ENCODE peak calls at places on chromosomes 4 and X, in five cellular contexts. One of them, this sample, is unnamed.
A peak's percentile ranks its signal among the peaks of the same experiment; 100 is the strongest.

GRCh38 chr4:181194096-181194495 is 1049.1 kb upstream of the TENM3 start:
- DNase-seq in IMR-90: peak; percentile 1
- DNase-seq in endothelial cell of umbilical vein: no peak
- DNase-seq in spleen: no peak
- DNase-seq in lower leg skin: no peak
- DNase-seq in this sample: no peak

GRCh38 chrX:84168095-84168494 is 19.9 kb downstream of the RPS6KA6 start:
- DNase-seq in spleen: no peak
- DNase-seq in IMR-90: peak; percentile 53
- DNase-seq in lower leg skin: no peak
- DNase-seq in endothelial cell of umbilical vein: peak; percentile 23
- DNase-seq in this sample: no peak

GRCh38 chr4:125703443-125703842 is 388.7 kb downstream of the FAT4 start:
- DNase-seq in endothelial cell of umbilical vein: peak; percentile 75
- DNase-seq in IMR-90: peak; percentile 61
- DNase-seq in lower leg skin: no peak
- DNase-seq in spleen: no peak
- DNase-seq in this sample: no peak

GRCh38 chrX:28273751-28274150 is 292.5 kb upstream of the DCAF8L1 start:
- DNase-seq in endothelial cell of umbilical vein: peak; percentile 77
- DNase-seq in lower leg skin: no peak
- DNase-seq in spleen: no peak
- DNase-seq in IMR-90: no peak
- DNase-seq in this sample: no peak

GRCh38 chr4:53043900-53044650 is 182.0 kb downstream of the RASL11B start:
- DNase-seq in spleen: no peak
- DNase-seq in IMR-90: no peak
- DNase-seq in lower leg skin: no peak
- DNase-seq in endothelial cell of umbilical vein: no peak
- DNase-seq in this sample: no peak

GRCh38 chr4:121679267-121679666 is 17.5 kb downstream of the ANXA5 start:
- DNase-seq in lower leg skin: no peak
- DNase-seq in spleen: no peak
- DNase-seq in endothelial cell of umbilical vein: no peak
- DNase-seq in IMR-90: no peak
- DNase-seq in this sample: no peak

GRCh38 chrX:40539214-40540142 is 41.3 kb upstream of the ATP6AP2 start:
- DNase-seq in IMR-90: peak; percentile 71
- DNase-seq in lower leg skin: peak; percentile 30
- DNase-seq in endothelial cell of umbilical vein: no peak
- DNase-seq in spleen: peak; percentile 86
- DNase-seq in this sample: peak; percentile 82

GRCh38 chr4:566035-566434 is 10.1 kb downstream of the TMEM271 start:
- DNase-seq in endothelial cell of umbilical vein: no peak
- DNase-seq in IMR-90: no peak
- DNase-seq in lower leg skin: no peak
- DNase-seq in spleen: no peak
- DNase-seq in this sample: no peak

GRCh38 chr4:28518781-28519180 is 1658.1 kb downstream of the STIM2 start:
- DNase-seq in spleen: no peak
- DNase-seq in endothelial cell of umbilical vein: no peak
- DNase-seq in lower leg skin: no peak
- DNase-seq in IMR-90: peak; percentile 76
- DNase-seq in this sample: no peak

GRCh38 chr4:89024051-89024675 is 32.8 kb downstream of the FAM13A start:
- DNase-seq in endothelial cell of umbilical vein: peak; percentile 78
- DNase-seq in lower leg skin: peak; percentile 69
- DNase-seq in spleen: no peak
- DNase-seq in IMR-90: peak; percentile 81
- DNase-seq in this sample: peak; percentile 89

GRCh38 chr4:121192500-121192899 is 28.4 kb upstream of the TNIP3 start:
- DNase-seq in spleen: no peak
- DNase-seq in endothelial cell of umbilical vein: peak; percentile 31
- DNase-seq in lower leg skin: no peak
- DNase-seq in IMR-90: peak; percentile 48
- DNase-seq in this sample: peak; percentile 9

GRCh38 chrX:24427747-24428019 is 37.4 kb upstream of the PDK3 start:
- DNase-seq in lower leg skin: peak; percentile 13
- DNase-seq in spleen: no peak
- DNase-seq in IMR-90: no peak
- DNase-seq in endothelial cell of umbilical vein: no peak
- DNase-seq in this sample: no peak

GRCh38 chrX:103254171-103254824 is 657 bp downstream of the TCEAL8 start:
- DNase-seq in lower leg skin: peak; percentile 19
- DNase-seq in spleen: peak; percentile 86
- DNase-seq in IMR-90: peak; percentile 23
- DNase-seq in endothelial cell of umbilical vein: peak; percentile 49
- DNase-seq in this sample: peak; percentile 13

GRCh38 chr4:32824321-32824720 is 2104.2 kb downstream of the PCDH7 start:
- DNase-seq in spleen: no peak
- DNase-seq in endothelial cell of umbilical vein: no peak
- DNase-seq in IMR-90: no peak
- DNase-seq in lower leg skin: no peak
- DNase-seq in this sample: no peak

GRCh38 chr4:77430847-77431246 is 174.8 kb upstream of the CXCL13 start:
- DNase-seq in lower leg skin: no peak
- DNase-seq in IMR-90: no peak
- DNase-seq in spleen: no peak
- DNase-seq in endothelial cell of umbilical vein: no peak
- DNase-seq in this sample: no peak

GRCh38 chr4:167713756-167714155 is 378.6 kb upstream of the ANXA10 start:
- DNase-seq in lower leg skin: no peak
- DNase-seq in spleen: no peak
- DNase-seq in endothelial cell of umbilical vein: no peak
- DNase-seq in IMR-90: no peak
- DNase-seq in this sample: no peak

DNA sequence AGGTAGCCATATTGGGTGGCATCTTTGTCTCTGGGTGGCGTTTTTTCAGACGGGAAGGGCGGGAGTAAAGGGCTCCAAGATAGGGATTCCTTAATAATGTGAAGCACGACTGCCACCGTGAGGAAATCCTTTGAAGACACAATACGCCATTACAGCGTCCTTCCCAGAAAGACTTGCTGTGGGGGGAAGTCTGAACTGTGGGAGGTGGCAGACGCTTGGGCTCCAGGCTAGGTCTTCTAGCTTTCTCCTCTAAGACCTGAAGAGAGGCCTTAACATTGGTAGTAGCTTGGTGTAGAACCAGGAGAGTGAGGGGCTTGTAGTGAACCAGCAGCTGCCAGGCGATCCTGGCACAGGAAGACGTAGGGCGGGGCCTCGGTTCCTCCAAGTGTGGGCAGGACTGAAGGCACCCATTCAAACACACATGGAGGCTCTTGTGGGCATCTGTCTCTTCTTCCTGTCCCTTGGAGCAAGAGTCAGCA is 197.3 kb downstream of the OR13H1 start:
- DNase-seq in IMR-90: peak; percentile 81
- DNase-seq in lower leg skin: no peak
- DNase-seq in endothelial cell of umbilical vein: no peak
- DNase-seq in spleen: peak; percentile 89
- DNase-seq in this sample: no peak
- TF ChIP-seq POLR2A in IMR-90: no peak
- TF ChIP-seq POLR2A in lower leg skin: no peak
- TF ChIP-seq POLR2A in endothelial cell of umbilical vein: no peak
- TF ChIP-seq POLR2A in spleen: no peak
- TF ChIP-seq POLR2A in this sample: no peak

DNA sequence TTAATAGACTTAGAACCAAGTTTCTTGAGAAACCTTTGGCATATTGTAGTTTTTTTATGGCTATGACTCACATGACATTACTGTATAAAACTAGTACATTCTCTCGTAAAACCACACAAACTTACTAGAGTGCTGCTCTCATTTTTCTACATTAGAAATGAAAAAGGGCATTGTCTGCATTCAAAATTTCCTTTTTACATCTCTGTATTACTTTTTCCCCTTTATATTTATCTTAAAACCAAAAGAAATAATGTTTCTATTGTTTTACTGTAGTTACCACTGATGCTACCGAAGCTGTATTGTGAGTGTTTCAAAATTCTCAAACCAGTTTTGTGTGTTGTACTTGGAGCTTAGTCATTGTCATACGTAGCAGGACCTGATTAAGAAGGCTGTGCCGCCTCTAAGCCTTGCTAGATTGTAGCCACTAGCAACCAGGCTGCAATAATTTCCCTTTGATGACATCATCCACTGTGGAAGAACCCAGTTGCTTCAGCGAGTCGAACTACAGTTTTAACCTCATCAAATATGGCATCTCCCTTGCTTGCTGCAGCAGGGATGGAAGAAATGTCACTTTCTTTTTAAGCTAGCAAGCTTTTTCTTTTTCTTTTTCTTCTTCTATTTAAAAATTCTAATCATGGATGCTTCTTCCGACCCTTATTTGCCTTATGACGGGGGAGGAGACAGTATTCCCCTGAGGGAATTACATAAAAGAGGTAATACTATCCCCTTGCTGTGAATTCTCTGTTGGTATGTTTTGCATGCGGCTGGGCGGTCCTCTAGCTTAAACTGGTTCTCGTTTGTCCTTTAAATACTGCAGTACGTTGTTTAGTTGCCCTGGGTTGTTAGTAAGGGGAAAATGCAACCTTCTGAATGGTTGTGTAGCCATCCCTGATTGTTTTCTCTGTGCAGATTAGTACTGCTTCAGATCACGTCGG is 39.6 kb downstream of the CLCN3 start:
- DNase-seq in IMR-90: peak; percentile 99
- DNase-seq in endothelial cell of umbilical vein: peak; percentile 97
- DNase-seq in lower leg skin: peak; percentile 88
- DNase-seq in spleen: no peak
- DNase-seq in this sample: peak; percentile 98
- TF ChIP-seq POLR2A in IMR-90: peak; percentile 87
- TF ChIP-seq POLR2A in endothelial cell of umbilical vein: peak; percentile 28
- TF ChIP-seq POLR2A in lower leg skin: no peak
- TF ChIP-seq POLR2A in spleen: no peak
- TF ChIP-seq POLR2A in this sample: peak; percentile 100

GRCh38 chr4:38664704-38665401 is 854 bp downstream of the KLF3 start:
- DNase-seq in spleen: peak; percentile 90
- DNase-seq in endothelial cell of umbilical vein: peak; percentile 67
- DNase-seq in IMR-90: peak; percentile 56
- DNase-seq in lower leg skin: peak; percentile 58
- DNase-seq in this sample: peak; percentile 67
- TF ChIP-seq POLR2A in spleen: no peak
- TF ChIP-seq POLR2A in endothelial cell of umbilical vein: no peak
- TF ChIP-seq POLR2A in IMR-90: peak; percentile 41
- TF ChIP-seq POLR2A in lower leg skin: no peak
- TF ChIP-seq POLR2A in this sample: peak; percentile 12

GRCh38 chr4:145732895-145733880 is 53.2 kb downstream of the C4orf51 start:
- DNase-seq in IMR-90: peak; percentile 89
- DNase-seq in lower leg skin: peak; percentile 93
- DNase-seq in spleen: peak; percentile 94
- DNase-seq in endothelial cell of umbilical vein: peak; percentile 97
- DNase-seq in this sample: peak; percentile 93
- TF ChIP-seq POLR2A in IMR-90: peak; percentile 75
- TF ChIP-seq POLR2A in lower leg skin: peak; percentile 31
- TF ChIP-seq POLR2A in spleen: no peak
- TF ChIP-seq POLR2A in endothelial cell of umbilical vein: peak; percentile 73
- TF ChIP-seq POLR2A in this sample: peak; percentile 39

GRCh38 chrX:115968436-115969252 is 201.9 kb upstream of the AGTR2 start:
- DNase-seq in IMR-90: no peak
- DNase-seq in lower leg skin: no peak
- DNase-seq in endothelial cell of umbilical vein: peak; percentile 1
- DNase-seq in spleen: no peak
- DNase-seq in this sample: peak; percentile 0
- TF ChIP-seq POLR2A in IMR-90: no peak
- TF ChIP-seq POLR2A in lower leg skin: no peak
- TF ChIP-seq POLR2A in endothelial cell of umbilical vein: no peak
- TF ChIP-seq POLR2A in spleen: no peak
- TF ChIP-seq POLR2A in this sample: no peak

GRCh38 chrX:127243654-127244053 is 424.1 kb downstream of the PRR32 start:
- DNase-seq in lower leg skin: no peak
- DNase-seq in IMR-90: no peak
- DNase-seq in spleen: no peak
- DNase-seq in endothelial cell of umbilical vein: no peak
- DNase-seq in this sample: no peak
- TF ChIP-seq POLR2A in lower leg skin: no peak
- TF ChIP-seq POLR2A in IMR-90: no peak
- TF ChIP-seq POLR2A in spleen: no peak
- TF ChIP-seq POLR2A in endothelial cell of umbilical vein: no peak
- TF ChIP-seq POLR2A in this sample: no peak

This sample was measured in erythroblast.